ENCODE peak calls at places on chromosomes 4 and X, in seven cellular contexts. V is HCT116, E is GM23338, B is SK-N-SH, A is GM12878, Z is HepG2, Q is K562. O is an unnamed sample. For H3K27me3, the result is how much of the 10 kb centered on the place peaks cover.

GRCh38 chrX:13691845-13692334 is 3.0 kb downstream of the RAB9A start:
- DNase-seq in V (no peak), E (no peak), B (no peak), A (no peak), Z (peak), Q (peak), O (no peak)

GRCh38 chrX:93874554-93874953 is 200.5 kb downstream of the FAM133A start:
- DNase-seq in V (no peak), E (peak), B (peak), A (no peak), Z (peak), Q (peak), O (peak)

GRCh38 chr4:23972805-23973204 is 83.0 kb upstream of the PPARGC1A start:
- DNase-seq in V (no peak), E (no peak), B (no peak), A (no peak), Z (no peak), Q (no peak), O (no peak)

GRCh38 chr4:11710484-11710883 is 281.8 kb upstream of the HS3ST1 start:
- DNase-seq in V (no peak), E (no peak), B (no peak), A (no peak), Z (no peak), Q (no peak), O (no peak)

GRCh38 chrX:135411893-135412292 is 9.9 kb upstream of the SMIM10L2A start:
- DNase-seq in V (no peak), E (peak), B (no peak), A (no peak), Z (no peak), Q (peak), O (no peak)

GRCh38 chrX:123993326-123993725 is 31.8 kb downstream of the STAG2 start:
- DNase-seq in V (no peak), E (no peak), B (no peak), A (no peak), Z (no peak), Q (no peak), O (no peak)

GRCh38 chr4:139656614-139657486 is 8.8 kb upstream of the MGST2 start:
- DNase-seq in V (peak), E (peak), B (peak), A (no peak), Z (peak), Q (peak), O (peak)

GRCh38 chr4:124318292-124318691 is 394.2 kb downstream of the ANKRD50 start:
- DNase-seq in V (no peak), E (no peak), B (no peak), A (no peak), Z (no peak), Q (no peak), O (no peak)

GRCh38 chr4:101958547-101958946 is 168.0 kb downstream of the BANK1 start:
- DNase-seq in V (no peak), E (no peak), B (no peak), A (no peak), Z (no peak), Q (no peak), O (no peak)

GRCh38 chrX:46791927-46792825 is 33.3 kb upstream of the SLC9A7 start:
- DNase-seq in V (peak), E (peak), B (no peak), A (peak), Z (peak), Q (peak), O (peak)

GRCh38 chr4:2671267-2671895 is 84.8 kb downstream of the TNIP2 start:
- DNase-seq in V (no peak), E (no peak), B (no peak), A (no peak), Z (no peak), Q (no peak), O (no peak)

GRCh38 chrX:73668779-73669178 is 105.8 kb downstream of the CHIC1 start:
- DNase-seq in V (no peak), E (no peak), B (no peak), A (no peak), Z (no peak), Q (no peak), O (no peak)

GRCh38 chr4:5678977-5679376 is 29.4 kb downstream of the EVC2 start:
- DNase-seq in V (no peak), E (no peak), B (no peak), A (no peak), Z (no peak), Q (no peak), O (no peak)

DNA sequence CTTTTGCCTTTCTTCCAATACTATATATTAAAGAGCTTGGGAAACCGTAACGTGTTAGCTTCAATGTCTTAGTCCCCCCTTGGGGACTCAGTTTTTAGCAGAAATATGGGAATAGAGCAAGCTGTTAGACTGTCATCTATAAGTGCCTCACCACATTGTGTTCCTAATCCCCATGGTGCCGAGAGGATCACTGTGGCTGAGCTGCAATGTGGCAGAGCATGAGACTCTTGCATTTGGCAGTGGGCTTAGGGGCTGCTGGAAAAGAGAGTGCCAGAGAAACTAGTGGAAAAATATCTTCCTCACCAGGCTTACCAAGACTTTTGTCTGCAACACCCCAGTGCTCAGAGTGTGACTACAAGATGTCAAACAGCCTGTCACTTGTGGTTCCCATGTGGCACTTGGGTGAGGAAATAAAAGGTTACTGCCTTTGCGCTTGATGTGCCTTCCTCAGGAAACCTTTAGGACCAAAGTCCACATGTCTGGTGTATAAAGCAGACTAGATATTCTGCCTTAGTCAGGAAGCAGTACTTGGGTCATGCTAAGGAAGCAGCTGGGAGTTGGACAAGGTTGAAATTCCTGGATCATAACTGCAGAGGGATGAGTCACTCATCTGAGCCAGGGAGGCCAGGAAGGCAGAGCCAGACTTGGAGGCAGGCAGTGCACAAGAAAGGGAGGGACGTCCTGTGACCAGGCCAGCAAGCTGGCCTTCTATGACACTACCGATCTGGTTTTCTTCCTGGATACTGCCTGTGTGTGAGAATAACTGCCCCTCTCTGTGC is 9.7 kb upstream of the MAGEA4 start:
- DNase-seq in V (peak), E (no peak), B (no peak), A (no peak), Z (peak), Q (no peak), O (no peak)
- TF ChIP-seq POLR2AphosphoS5 in V (no peak), E (no peak), B (peak), A (no peak), Z (no peak), Q (no peak), O (no peak)

DNA sequence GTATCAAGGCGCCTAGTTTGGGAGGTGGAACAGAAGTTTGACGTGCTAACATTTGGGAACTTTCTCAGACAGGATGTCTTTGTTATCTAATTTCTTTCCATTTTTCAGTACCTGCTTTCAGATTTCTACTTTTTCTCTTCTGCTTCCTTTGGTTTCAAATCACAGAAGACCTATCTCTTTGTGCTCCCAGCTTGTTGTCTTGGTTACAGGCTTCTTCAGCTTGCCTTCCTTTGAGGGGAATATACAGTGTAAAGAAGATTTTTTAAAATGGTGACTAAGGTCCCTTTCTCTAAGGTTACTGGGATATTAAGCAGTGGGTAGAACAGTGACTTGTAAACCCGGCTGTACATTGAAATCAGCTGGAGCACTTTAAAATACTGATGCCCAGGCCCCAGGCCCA is 48.0 kb downstream of the TMEM164 start:
- DNase-seq in V (no peak), E (no peak), B (no peak), A (no peak), Z (no peak), Q (no peak), O (no peak)
- H3K27me3 ChIP-seq in V (under half), E (under half), B (under half), A (under half), Z (under half), Q (under half), O (under half)

GRCh38 chr4:82733636-82734035 is 65.0 kb downstream of the SCD5 start:
- DNase-seq in V (no peak), E (no peak), B (no peak), A (no peak), Z (no peak), Q (no peak), O (no peak)
- TF ChIP-seq REST in V (no peak), E (no peak), B (no peak), A (no peak), Z (no peak), Q (no peak), O (no peak)

GRCh38 chr4:96150501-96150900 is 310.6 kb downstream of the PDHA2 start:
- DNase-seq in V (no peak), E (no peak), B (no peak), A (no peak), Z (no peak), Q (no peak), O (no peak)

GRCh38 chr4:96149911-96150310 is 310.0 kb downstream of the PDHA2 start:
- DNase-seq in V (no peak), E (no peak), B (no peak), A (no peak), Z (no peak), Q (no peak), O (no peak)

GRCh38 chr4:96146686-96147085 is 306.8 kb downstream of the PDHA2 start:
- DNase-seq in V (no peak), E (no peak), B (no peak), A (no peak), Z (no peak), Q (no peak), O (no peak)

GRCh38 chr4:96145671-96146070 is 305.8 kb downstream of the PDHA2 start:
- DNase-seq in V (no peak), E (no peak), B (no peak), A (no peak), Z (no peak), Q (no peak), O (no peak)
- TF ChIP-seq POLR2AphosphoS5 in V (no peak), E (no peak), B (no peak), A (no peak), Z (no peak), Q (no peak), O (no peak)

GRCh38 chr4:576245-576821 is at the start of gene TMEM271:
- DNase-seq in V (no peak), E (peak), B (peak), A (no peak), Z (no peak), Q (no peak), O (no peak)
- H3K27me3 ChIP-seq in V (under half), E (half or more), B (half or more), A (under half), Z (under half), Q (under half), O (under half)

GRCh38 chr4:46388860-46389259 is 1.1 kb downstream of the GABRA2 start:
- DNase-seq in V (no peak), E (no peak), B (no peak), A (no peak), Z (no peak), Q (no peak), O (no peak)

GRCh38 chr4:46389301-46389761 is 597 bp downstream of the GABRA2 start:
- DNase-seq in V (no peak), E (peak), B (peak), A (no peak), Z (peak), Q (no peak), O (no peak)

GRCh38 chr4:46390353-46391058 is 578 bp upstream of the GABRA2 start:
- DNase-seq in V (no peak), E (peak), B (no peak), A (no peak), Z (no peak), Q (no peak), O (no peak)

GRCh38 chr4:46393606-46394005 is 3.7 kb upstream of the GABRA2 start:
- DNase-seq in V (no peak), E (no peak), B (no peak), A (no peak), Z (no peak), Q (no peak), O (no peak)

DNA sequence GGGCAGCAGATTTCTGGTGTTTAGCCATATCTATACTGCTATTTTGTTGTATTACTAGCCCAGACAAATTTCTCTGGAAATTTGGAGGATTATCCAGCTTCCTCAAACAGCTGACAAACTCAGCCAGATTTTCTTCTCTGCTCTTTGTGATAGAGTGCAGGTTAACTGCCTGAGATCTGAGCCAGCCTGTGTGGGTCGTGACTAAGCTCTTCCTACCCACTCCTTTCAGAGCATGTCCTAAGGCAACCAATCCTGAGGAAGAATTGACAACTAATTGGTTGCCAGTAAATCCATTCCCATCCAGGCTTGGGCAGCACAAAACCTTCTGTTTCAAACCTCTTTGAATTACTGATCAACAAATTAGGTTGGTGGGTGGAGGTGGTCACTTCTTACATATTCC is 2.5 kb upstream of the GABRA2 start:
- DNase-seq in V (no peak), E (peak), B (peak), A (no peak), Z (no peak), Q (no peak), O (no peak)
- TF ChIP-seq REST in V (no peak), E (no peak), B (no peak), A (no peak), Z (no peak), Q (no peak), O (no peak)

DNA sequence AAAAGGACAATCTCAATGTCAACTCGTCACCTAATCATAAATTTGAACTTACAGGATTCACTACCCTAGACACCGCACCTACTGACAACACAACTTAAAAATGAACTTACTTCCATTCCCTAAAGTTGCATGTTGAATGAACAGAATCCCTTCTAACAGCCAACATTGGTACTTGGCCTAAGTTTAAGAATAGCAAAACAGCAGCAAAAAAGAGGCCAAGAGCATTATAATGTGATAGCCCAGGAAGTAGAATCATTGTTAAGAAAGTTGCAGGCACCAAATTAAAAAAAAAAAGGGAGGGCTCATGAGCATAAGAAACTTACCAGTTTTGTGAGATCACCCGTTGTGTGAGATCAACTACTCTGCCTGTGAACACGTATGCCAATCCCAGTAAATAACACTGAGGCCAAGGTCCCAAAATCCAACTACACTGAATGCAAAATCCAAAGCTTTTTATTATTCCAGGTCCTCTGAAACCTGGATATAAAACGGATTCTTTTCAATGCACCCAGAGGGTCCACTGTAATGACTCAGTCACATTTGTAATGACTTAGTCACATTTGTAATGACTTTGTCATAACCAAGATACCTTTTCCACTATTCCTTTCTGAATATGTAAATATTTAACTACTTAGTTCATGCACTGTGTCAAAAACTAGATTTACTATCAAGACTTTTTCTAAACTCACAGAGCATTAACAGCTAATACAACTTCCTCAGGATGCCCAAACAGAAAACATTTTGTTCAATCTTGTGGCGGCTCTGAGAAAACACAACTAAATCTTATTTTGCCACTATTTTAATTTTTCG is 6.8 kb downstream of the HNRNPDL start:
- DNase-seq in V (no peak), E (peak), B (no peak), A (no peak), Z (no peak), Q (no peak), O (no peak)
- TF ChIP-seq POLR2AphosphoS5 in V (peak), E (no peak), B (peak), A (peak), Z (peak), Q (peak), O (peak)

GRCh38 chrX:44061940-44062339 is 88.8 kb upstream of the NDP start:
- DNase-seq in V (no peak), E (no peak), B (no peak), A (no peak), Z (no peak), Q (no peak), O (no peak)
- H3K27me3 ChIP-seq in V (under half), E (under half), B (under half), A (under half), Z (under half), Q (under half), O (under half)

O was measured in HL-60.